ENCODE peak calls at places on chromosomes 6 and 20, in seven cellular contexts. V, P, I, R, W, C and O are unnamed samples.

GRCh38 chr6:154428892-154429291 is 72.3 kb upstream of the IPCEF1 start:
- DNase-seq in V (no peak), W (no peak), C (no peak), R (no peak), P (no peak), I (no peak), O (no peak)

GRCh38 chr6:11368760-11369159 is 136.3 kb upstream of the NEDD9 start:
- DNase-seq in I (no peak), P (no peak), R (no peak), C (no peak), W (no peak), V (no peak), O (no peak)

GRCh38 chr6:157066781-157067491 is 256.4 kb downstream of the TMEM242 start:
- DNase-seq in R (no peak), I (no peak), V (no peak), P (no peak), W (no peak), C (no peak), O (no peak)

GRCh38 chr20:52410746-52411317 is 219.3 kb upstream of the ZFP64 start:
- DNase-seq in R (no peak), W (no peak), C (no peak), V (no peak), P (no peak), I (no peak), O (no peak)

GRCh38 chr6:1771324-1771723 is 161.6 kb downstream of the FOXC1 start:
- DNase-seq in V (no peak), W (no peak), I (no peak), C (no peak), R (no peak), P (no peak), O (no peak)

GRCh38 chr6:23690650-23691049 is 435.4 kb upstream of the NRSN1 start:
- DNase-seq in P (no peak), C (no peak), R (no peak), I (no peak), W (no peak), V (no peak), O (no peak)

GRCh38 chr6:78436335-78436734 is 431.0 kb upstream of the IRAK1BP1 start:
- DNase-seq in V (no peak), P (no peak), I (no peak), C (no peak), W (peak; percentile 10), R (no peak), O (peak; percentile 14)

GRCh38 chr6:156780962-156781705 is 4.0 kb downstream of the ARID1B start:
- DNase-seq in W (no peak), V (no peak), C (no peak), P (no peak), R (no peak), I (no peak), O (no peak)

GRCh38 chr6:113495521-113495920 is 361.6 kb upstream of the MARCKS start:
- DNase-seq in C (peak; percentile 6), W (no peak), R (no peak), V (no peak), I (no peak), P (no peak), O (no peak)

GRCh38 chr6:9062581-9062980 is 627.2 kb upstream of the SLC35B3 start:
- DNase-seq in P (no peak), W (no peak), I (no peak), V (no peak), C (no peak), R (no peak), O (no peak)

GRCh38 chr6:132995432-132995831 is 181.1 kb downstream of the RPS12 start:
- DNase-seq in I (no peak), P (no peak), C (no peak), R (no peak), W (no peak), V (no peak), O (no peak)

GRCh38 chr20:22918286-22918983 is 116.7 kb upstream of the SSTR4 start:
- DNase-seq in I (no peak), R (no peak), V (no peak), W (no peak), C (no peak), P (no peak), O (no peak)

GRCh38 chr20:57748601-57749130 is 38.9 kb upstream of the PMEPA1 start:
- DNase-seq in R (no peak), I (peak; percentile 36), P (peak; percentile 80), V (no peak), C (no peak), W (peak; percentile 97), O (peak; percentile 98)

GRCh38 chr20:23246682-23247664 is 103.6 kb upstream of the NXT1 start:
- DNase-seq in R (no peak), V (no peak), P (no peak), I (no peak), W (no peak), C (no peak), O (no peak)

DNA sequence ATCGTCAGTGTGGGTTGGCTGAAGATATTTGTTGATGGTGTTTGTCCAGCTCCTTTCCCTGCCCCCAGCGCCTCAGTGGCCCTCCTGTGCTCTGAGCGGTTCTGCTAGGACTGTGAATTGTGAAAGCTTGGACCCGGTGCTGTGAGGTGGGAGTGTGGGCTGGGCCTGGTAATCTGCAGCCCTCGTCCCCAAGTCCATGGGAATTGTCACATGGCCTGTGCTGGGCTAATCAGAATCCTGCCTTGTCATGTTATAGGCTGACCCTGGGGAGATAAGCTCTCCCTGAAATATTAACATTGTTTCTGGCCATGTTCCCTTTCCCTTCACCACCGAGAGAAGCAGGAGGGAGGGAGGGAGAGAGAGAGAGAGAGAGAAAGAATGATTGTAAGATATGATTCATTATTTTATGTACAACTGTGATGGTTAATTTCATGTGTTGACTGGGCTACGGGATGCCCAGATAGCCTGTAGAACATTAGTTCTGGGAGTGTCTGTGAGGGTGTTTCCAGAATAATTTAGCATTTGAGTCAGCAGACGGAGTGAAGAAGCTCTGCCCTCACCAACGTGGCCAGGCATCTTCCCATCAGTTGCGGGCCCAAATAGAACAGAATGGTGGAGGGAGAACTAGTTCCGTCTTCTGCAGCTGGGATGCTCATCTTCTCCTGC is 62.4 kb downstream of the TFAP2C start:
- DNase-seq in C (no peak), R (no peak), W (no peak), I (no peak), P (no peak), V (no peak), O (no peak)
- TF ChIP-seq CTCF in C (no peak), R (no peak), W (no peak), I (no peak), P (no peak), V (no peak), O (no peak)

GRCh38 chr20:47464380-47465101 is 37.1 kb upstream of the NCOA3 start:
- DNase-seq in V (no peak), C (no peak), R (no peak), P (no peak), I (no peak), W (peak; percentile 99), O (peak; percentile 19)
- TF ChIP-seq CTCF in V (no peak), C (no peak), R (no peak), P (peak; percentile 47), I (peak; percentile 44), W (no peak), O (peak; percentile 35)

GRCh38 chr6:71326611-71327010 is 38.0 kb downstream of the OGFRL1 start:
- DNase-seq in P (no peak), W (no peak), R (no peak), C (no peak), V (no peak), I (no peak), O (no peak)
- TF ChIP-seq CTCF in P (no peak), W (no peak), R (no peak), C (no peak), V (no peak), I (no peak), O (no peak)

GRCh38 chr6:137870744-137871247 is 3.7 kb downstream of the TNFAIP3 start:
- DNase-seq in I (no peak), P (no peak), W (no peak), R (no peak), C (no peak), V (no peak), O (no peak)
- TF ChIP-seq CTCF in I (no peak), P (peak; percentile 34), W (no peak), R (no peak), C (peak; percentile 30), V (no peak), O (no peak)

DNA sequence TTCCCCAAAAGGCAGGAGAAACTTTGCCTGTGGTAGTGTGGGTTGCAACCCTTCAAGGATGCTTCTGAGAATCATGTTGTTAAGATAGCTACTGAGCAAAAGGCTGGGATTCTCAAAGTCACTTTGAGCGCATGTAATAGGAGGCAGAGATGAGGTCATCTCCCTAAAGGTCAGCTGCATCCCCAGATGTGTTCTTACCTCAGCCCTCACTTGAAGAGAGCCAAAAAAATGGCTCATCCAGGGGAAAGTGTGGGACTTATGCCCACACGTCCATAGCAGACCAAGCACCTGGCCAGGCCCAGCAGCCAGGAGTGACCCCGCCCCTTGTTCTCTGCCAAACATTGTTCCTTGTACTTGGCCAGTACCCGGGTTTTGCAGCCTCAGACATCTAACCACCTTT is 187.0 kb upstream of the BMP2 start:
- DNase-seq in C (no peak), P (no peak), V (no peak), I (no peak), R (no peak), W (no peak), O (no peak)
- TF ChIP-seq CTCF in C (no peak), P (no peak), V (no peak), I (no peak), R (no peak), W (no peak), O (no peak)

DNA sequence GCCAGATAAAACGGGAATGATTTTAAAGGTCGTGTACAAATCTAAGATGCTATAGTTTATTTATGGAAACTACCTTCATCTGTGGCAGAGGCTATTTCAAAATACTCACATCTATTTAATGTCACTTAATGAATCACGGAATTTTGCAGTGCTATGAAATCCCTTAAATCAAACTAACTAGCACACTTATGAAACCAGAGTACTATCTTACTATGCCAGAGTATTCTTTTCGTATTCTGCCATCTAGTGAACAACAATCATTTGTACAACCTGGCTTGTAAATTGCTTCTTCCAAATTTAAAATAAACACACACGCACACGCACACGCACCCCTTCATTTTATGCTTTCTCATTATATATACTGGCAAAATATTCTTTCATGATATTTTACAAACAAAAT is 78.0 kb upstream of the BMP5 start:
- DNase-seq in V (no peak), I (no peak), W (peak; percentile 51), P (no peak), C (no peak), R (no peak), O (no peak)
- TF ChIP-seq CTCF in V (no peak), I (peak; percentile 51), W (peak; percentile 66), P (peak; percentile 33), C (no peak), R (no peak), O (peak; percentile 46)

DNA sequence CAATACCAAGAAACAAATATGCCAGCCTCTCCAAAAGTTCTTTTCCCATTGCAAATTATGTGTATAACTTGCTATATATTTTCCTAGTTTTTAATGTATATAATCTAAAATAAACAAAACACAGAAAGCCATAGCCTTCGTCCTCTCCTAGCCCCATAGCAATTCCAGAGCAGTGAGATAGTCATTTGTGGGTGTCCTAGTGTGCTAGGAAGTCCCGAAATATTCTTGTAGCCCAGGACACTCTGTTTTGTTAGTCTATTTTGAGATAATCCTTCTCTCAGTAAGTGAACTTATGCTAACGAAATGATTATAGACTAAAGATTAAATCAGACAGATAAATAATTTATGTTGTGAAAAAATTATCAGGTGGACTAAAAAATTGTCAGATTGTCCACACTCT is 90.7 kb downstream of the AIG1 start:
- DNase-seq in R (no peak), I (no peak), W (no peak), P (no peak), V (no peak), C (no peak), O (no peak)
- TF ChIP-seq CTCF in R (no peak), I (no peak), W (no peak), P (no peak), V (no peak), C (no peak), O (no peak)